ENCODE peak calls at places on chromosomes 1 and 21, in five cellular contexts. One of them, this sample, is unnamed.

GRCh38 chr1:53499257-53500183 is 40.3 kb downstream of the DMRTB1 start:
- DNase-seq in A673: no peak
- DNase-seq in fibroblast of lung: no peak
- DNase-seq in keratinocyte: no peak
- DNase-seq in neural progenitor cell: no peak
- DNase-seq in this sample: no peak

GRCh38 chr1:161226320-161226711 is 456 bp downstream of the TOMM40L start:
- DNase-seq in fibroblast of lung: no peak
- DNase-seq in keratinocyte: no peak
- DNase-seq in A673: no peak
- DNase-seq in neural progenitor cell: no peak
- DNase-seq in this sample: no peak

GRCh38 chr1:7408771-7409150 is 362.3 kb upstream of the VAMP3 start:
- DNase-seq in keratinocyte: no peak
- DNase-seq in neural progenitor cell: no peak
- DNase-seq in fibroblast of lung: no peak
- DNase-seq in A673: no peak
- DNase-seq in this sample: no peak

GRCh38 chr1:226144045-226144444 is 42.5 kb downstream of the ACBD3 start:
- DNase-seq in neural progenitor cell: no peak
- DNase-seq in A673: no peak
- DNase-seq in keratinocyte: no peak
- DNase-seq in fibroblast of lung: no peak
- DNase-seq in this sample: no peak

GRCh38 chr21:16418663-16419062 is 688.9 kb downstream of the USP25 start:
- DNase-seq in neural progenitor cell: no peak
- DNase-seq in keratinocyte: no peak
- DNase-seq in A673: no peak
- DNase-seq in fibroblast of lung: no peak
- DNase-seq in this sample: no peak

GRCh38 chr1:1419812-1420653 is 1.0 kb downstream of the ANKRD65 start:
- DNase-seq in A673: no peak
- DNase-seq in neural progenitor cell: peak; percentile 55
- DNase-seq in keratinocyte: no peak
- DNase-seq in fibroblast of lung: no peak
- DNase-seq in this sample: peak; percentile 65

GRCh38 chr1:39413902-39414528 is 77.4 kb upstream of the BMP8A start:
- DNase-seq in A673: no peak
- DNase-seq in keratinocyte: no peak
- DNase-seq in neural progenitor cell: no peak
- DNase-seq in fibroblast of lung: no peak
- DNase-seq in this sample: no peak

GRCh38 chr1:203860396-203860951 is 925 bp upstream of the SNRPE start:
- DNase-seq in fibroblast of lung: peak; percentile 25
- DNase-seq in A673: peak; percentile 76
- DNase-seq in neural progenitor cell: peak; percentile 20
- DNase-seq in keratinocyte: peak; percentile 77
- DNase-seq in this sample: peak; percentile 81

GRCh38 chr1:68174173-68175113 is 57.9 kb downstream of the WLS start:
- DNase-seq in A673: peak; percentile 60
- DNase-seq in neural progenitor cell: peak; percentile 79
- DNase-seq in fibroblast of lung: peak; percentile 96
- DNase-seq in keratinocyte: no peak
- DNase-seq in this sample: peak; percentile 96

GRCh38 chr21:17512245-17513213 is at the start of gene CXADR:
- DNase-seq in neural progenitor cell: peak; percentile 98
- DNase-seq in fibroblast of lung: peak; percentile 24
- DNase-seq in A673: peak; percentile 83
- DNase-seq in keratinocyte: no peak
- DNase-seq in this sample: peak; percentile 32

GRCh38 chr21:24424786-24425185 is 1182.5 kb downstream of the MRPL39 start:
- DNase-seq in fibroblast of lung: no peak
- DNase-seq in A673: no peak
- DNase-seq in keratinocyte: no peak
- DNase-seq in neural progenitor cell: no peak
- DNase-seq in this sample: no peak

GRCh38 chr21:24418671-24419070 is 1188.6 kb downstream of the MRPL39 start:
- DNase-seq in keratinocyte: no peak
- DNase-seq in neural progenitor cell: no peak
- DNase-seq in fibroblast of lung: no peak
- DNase-seq in A673: no peak
- DNase-seq in this sample: no peak

GRCh38 chr21:24420694-24421093 is 1186.6 kb downstream of the MRPL39 start:
- DNase-seq in A673: no peak
- DNase-seq in fibroblast of lung: no peak
- DNase-seq in keratinocyte: no peak
- DNase-seq in neural progenitor cell: no peak
- DNase-seq in this sample: no peak
- H3K9me3 ChIP-seq in A673: peaks cover 61% of the 10 kb centered on the region
- H3K9me3 ChIP-seq in fibroblast of lung: no peaks in the 10 kb centered on the region
- H3K9me3 ChIP-seq in keratinocyte: peaks cover 4% of the 10 kb centered on the region
- H3K9me3 ChIP-seq in neural progenitor cell: peaks cover 30% of the 10 kb centered on the region
- H3K9me3 ChIP-seq in this sample: no peaks in the 10 kb centered on the region

GRCh38 chr1:233613252-233614172 is at the start of gene KCNK1:
- DNase-seq in A673: no peak
- DNase-seq in keratinocyte: no peak
- DNase-seq in neural progenitor cell: peak; percentile 79
- DNase-seq in fibroblast of lung: peak; percentile 87
- DNase-seq in this sample: peak; percentile 89
- TF ChIP-seq EZH2 in A673: peak; percentile 97
- TF ChIP-seq EZH2 in keratinocyte: no peak
- TF ChIP-seq EZH2 in neural progenitor cell: peak; percentile 45
- TF ChIP-seq EZH2 in fibroblast of lung: no peak
- TF ChIP-seq EZH2 in this sample: no peak

DNA sequence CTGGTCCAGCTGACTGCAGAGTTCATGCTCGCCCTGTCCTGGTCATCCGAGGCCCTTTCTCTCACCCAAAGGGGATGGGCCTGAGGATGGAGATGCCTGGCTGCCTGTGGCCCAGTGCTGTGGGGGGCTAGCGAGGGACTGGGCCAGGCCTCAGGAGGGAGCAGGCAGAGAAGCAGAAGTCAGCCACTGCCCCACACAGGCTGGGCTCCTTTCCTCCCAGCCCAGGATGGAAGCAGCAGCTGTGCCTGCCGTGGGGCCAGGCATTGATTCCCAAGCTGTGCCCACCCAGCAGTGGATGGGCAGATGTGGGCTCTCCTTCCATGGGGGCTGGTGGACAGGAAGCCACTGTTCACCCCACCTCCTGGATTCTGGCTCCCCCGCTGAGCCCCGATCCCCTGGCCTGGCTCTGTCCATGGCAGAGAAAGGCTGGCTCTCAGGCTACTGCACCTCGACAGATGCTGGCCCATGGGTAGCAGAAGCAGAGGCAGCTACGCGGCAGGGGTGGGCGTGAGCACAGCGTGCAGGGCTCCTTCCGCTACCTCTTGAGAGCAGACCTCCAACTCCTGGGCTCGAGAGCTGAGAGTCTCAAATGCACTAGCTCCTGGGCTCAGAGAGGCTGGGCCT is 24.6 kb downstream of the RUNX3 start:
- DNase-seq in keratinocyte: no peak
- DNase-seq in fibroblast of lung: no peak
- DNase-seq in A673: no peak
- DNase-seq in neural progenitor cell: no peak
- DNase-seq in this sample: no peak
- H3K36me3 ChIP-seq in keratinocyte: no peaks in the 10 kb centered on the region
- H3K36me3 ChIP-seq in fibroblast of lung: no peaks in the 10 kb centered on the region
- H3K36me3 ChIP-seq in A673: no peaks in the 10 kb centered on the region
- H3K36me3 ChIP-seq in neural progenitor cell: no peaks in the 10 kb centered on the region
- H3K36me3 ChIP-seq in this sample: no peaks in the 10 kb centered on the region

GRCh38 chr1:2926447-2927055 is 94.7 kb upstream of the ACTRT2 start:
- DNase-seq in keratinocyte: no peak
- DNase-seq in neural progenitor cell: no peak
- DNase-seq in A673: no peak
- DNase-seq in fibroblast of lung: no peak
- DNase-seq in this sample: no peak

GRCh38 chr1:2927393-2927792 is 93.9 kb upstream of the ACTRT2 start:
- DNase-seq in keratinocyte: no peak
- DNase-seq in A673: no peak
- DNase-seq in neural progenitor cell: no peak
- DNase-seq in fibroblast of lung: no peak
- DNase-seq in this sample: no peak

GRCh38 chr1:2925923-2926322 is 95.3 kb upstream of the ACTRT2 start:
- DNase-seq in A673: no peak
- DNase-seq in neural progenitor cell: no peak
- DNase-seq in fibroblast of lung: no peak
- DNase-seq in keratinocyte: no peak
- DNase-seq in this sample: peak; percentile 1

GRCh38 chr1:2923351-2923750 is 97.9 kb upstream of the ACTRT2 start:
- DNase-seq in neural progenitor cell: no peak
- DNase-seq in fibroblast of lung: no peak
- DNase-seq in A673: no peak
- DNase-seq in keratinocyte: no peak
- DNase-seq in this sample: no peak

DNA sequence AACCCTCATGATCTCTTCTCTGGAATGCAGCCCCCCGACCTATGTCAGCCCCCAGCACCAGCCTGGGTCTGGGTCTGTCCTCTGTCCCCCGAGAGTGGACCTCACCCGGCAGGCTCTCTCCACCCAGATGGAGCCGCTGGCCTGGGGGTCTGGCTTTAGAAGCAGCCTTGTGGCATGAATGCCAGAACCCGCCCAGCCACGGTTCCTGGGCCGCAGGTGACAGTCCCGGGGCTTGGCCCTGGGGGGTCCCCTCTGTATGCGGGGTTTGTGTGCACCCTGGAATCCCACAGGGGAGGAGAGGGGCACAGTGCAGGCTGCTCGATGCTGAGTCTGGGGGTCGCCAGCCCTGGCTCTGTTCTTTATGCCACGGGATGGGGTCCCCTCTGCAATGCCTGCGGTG is 96.0 kb upstream of the ACTRT2 start:
- DNase-seq in neural progenitor cell: no peak
- DNase-seq in A673: no peak
- DNase-seq in keratinocyte: no peak
- DNase-seq in fibroblast of lung: no peak
- DNase-seq in this sample: no peak
- H3K9me3 ChIP-seq in neural progenitor cell: no peaks in the 10 kb centered on the region
- H3K9me3 ChIP-seq in A673: no peaks in the 10 kb centered on the region
- H3K9me3 ChIP-seq in keratinocyte: peaks cover 14% of the 10 kb centered on the region
- H3K9me3 ChIP-seq in fibroblast of lung: no peaks in the 10 kb centered on the region
- H3K9me3 ChIP-seq in this sample: no peaks in the 10 kb centered on the region

DNA sequence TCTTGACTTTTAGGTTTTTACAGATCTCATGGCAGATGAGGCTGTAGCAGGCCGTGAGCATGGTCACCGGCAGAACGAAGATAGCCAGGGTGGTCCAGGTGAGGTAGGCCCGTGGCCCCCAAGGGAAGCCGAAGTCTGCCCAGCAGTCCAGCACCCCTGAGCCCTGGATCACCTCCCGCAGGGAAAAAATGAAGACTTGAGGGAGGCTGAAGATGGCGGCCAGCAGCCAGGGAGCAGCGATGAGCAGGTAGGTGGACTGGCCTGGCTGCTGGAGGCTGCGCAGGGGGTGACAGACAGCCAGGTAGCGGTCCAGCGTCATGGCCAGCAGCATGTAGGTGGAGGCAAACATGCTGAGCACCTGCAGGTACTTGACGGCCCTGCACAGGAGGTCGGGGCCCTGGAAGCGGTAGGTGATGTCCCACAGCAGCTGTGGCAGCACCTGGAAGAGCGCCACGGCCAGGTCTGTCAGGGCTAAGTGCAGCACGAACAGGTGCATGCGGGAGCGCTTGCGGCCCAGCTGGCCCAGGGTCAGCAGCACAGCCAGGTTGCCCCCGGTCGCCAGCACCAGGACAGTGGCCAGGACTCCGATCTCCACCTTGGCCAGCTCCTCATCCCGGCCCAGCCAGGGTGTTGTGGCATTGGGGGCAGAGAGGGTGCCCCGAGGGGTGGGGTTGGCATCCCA is 856 bp downstream of the AVPR1B start:
- DNase-seq in keratinocyte: no peak
- DNase-seq in A673: no peak
- DNase-seq in neural progenitor cell: no peak
- DNase-seq in fibroblast of lung: no peak
- DNase-seq in this sample: no peak
- TF ChIP-seq EZH2 in keratinocyte: no peak
- TF ChIP-seq EZH2 in A673: no peak
- TF ChIP-seq EZH2 in neural progenitor cell: no peak
- TF ChIP-seq EZH2 in fibroblast of lung: no peak
- TF ChIP-seq EZH2 in this sample: no peak

GRCh38 chr21:43759651-43760050 is 16.5 kb downstream of the CSTB start:
- DNase-seq in neural progenitor cell: no peak
- DNase-seq in A673: no peak
- DNase-seq in fibroblast of lung: no peak
- DNase-seq in keratinocyte: no peak
- DNase-seq in this sample: no peak

GRCh38 chr21:43758811-43759210 is 17.3 kb downstream of the CSTB start:
- DNase-seq in keratinocyte: no peak
- DNase-seq in A673: no peak
- DNase-seq in neural progenitor cell: no peak
- DNase-seq in fibroblast of lung: no peak
- DNase-seq in this sample: no peak

GRCh38 chr21:43758132-43758619 is 17.9 kb downstream of the CSTB start:
- DNase-seq in keratinocyte: no peak
- DNase-seq in A673: no peak
- DNase-seq in fibroblast of lung: peak; percentile 77
- DNase-seq in neural progenitor cell: no peak
- DNase-seq in this sample: no peak

GRCh38 chr21:43755820-43756594 is 20.1 kb downstream of the CSTB start:
- DNase-seq in A673: no peak
- DNase-seq in keratinocyte: no peak
- DNase-seq in fibroblast of lung: no peak
- DNase-seq in neural progenitor cell: no peak
- DNase-seq in this sample: no peak

DNA sequence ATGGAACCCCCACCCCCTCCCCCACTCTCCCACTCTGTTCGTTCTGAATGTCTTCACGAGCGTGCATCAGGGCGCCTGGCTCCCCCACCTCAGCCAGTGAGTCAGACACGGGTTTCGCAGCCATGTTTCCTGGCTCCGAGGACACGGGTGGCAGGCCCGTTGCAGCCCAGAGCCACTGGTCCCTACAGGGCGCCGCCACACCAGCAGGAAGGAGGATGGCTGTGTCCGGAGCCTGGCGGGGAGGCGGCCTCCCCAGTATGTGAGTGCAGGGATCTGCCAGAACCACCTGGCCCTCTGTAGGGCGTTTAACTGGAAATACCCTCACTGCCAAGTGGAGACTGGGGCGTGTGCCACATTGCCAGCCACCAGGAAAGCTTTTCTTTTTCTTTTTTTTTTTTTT is 18.5 kb downstream of the CSTB start:
- DNase-seq in neural progenitor cell: no peak
- DNase-seq in A673: no peak
- DNase-seq in fibroblast of lung: no peak
- DNase-seq in keratinocyte: no peak
- DNase-seq in this sample: no peak
- H3K36me3 ChIP-seq in neural progenitor cell: no peaks in the 10 kb centered on the region
- H3K36me3 ChIP-seq in A673: peaks cover 17% of the 10 kb centered on the region
- H3K36me3 ChIP-seq in fibroblast of lung: peaks cover 43% of the 10 kb centered on the region
- H3K36me3 ChIP-seq in keratinocyte: peaks cover 52% of the 10 kb centered on the region
- H3K36me3 ChIP-seq in this sample: peaks cover 15% of the 10 kb centered on the region

GRCh38 chr1:247156787-247157232 is 15.0 kb downstream of the ZNF124 start:
- DNase-seq in keratinocyte: no peak
- DNase-seq in A673: no peak
- DNase-seq in neural progenitor cell: no peak
- DNase-seq in fibroblast of lung: peak; percentile 10
- DNase-seq in this sample: peak; percentile 6
- H3K9me3 ChIP-seq in keratinocyte: peaks cover 19% of the 10 kb centered on the region
- H3K9me3 ChIP-seq in A673: peaks cover 86% of the 10 kb centered on the region
- H3K9me3 ChIP-seq in neural progenitor cell: peaks cover 61% of the 10 kb centered on the region
- H3K9me3 ChIP-seq in fibroblast of lung: peaks cover 4% of the 10 kb centered on the region
- H3K9me3 ChIP-seq in this sample: peaks cover 8% of the 10 kb centered on the region